ENCODE peak calls at places on chromosomes 16 and 17, in five cellular contexts. Q is A549, Y is K562, A is endothelial cell of umbilical vein, P is GM12878. R is an unnamed sample.

GRCh38 chr16:10480151-10480550 is 94.3 kb downstream of the ATF7IP2 start:
- DNase-seq in Q (no peak), Y (no peak), A (no peak), P (no peak), R (no peak)

GRCh38 chr16:87457724-87458423 is 35.0 kb downstream of the ZCCHC14 start:
- DNase-seq in Q (peak; percentile 36), Y (no peak), A (peak; percentile 80), P (peak; percentile 38), R (peak; percentile 51)

GRCh38 chr17:82022310-82022980 is at the start of gene CENPX:
- DNase-seq in Q (no peak), Y (no peak), A (no peak), P (no peak), R (no peak)

GRCh38 chr16:3458278-3458851 is 14.9 kb downstream of the NAA60 start:
- DNase-seq in Q (peak; percentile 22), Y (peak; percentile 39), A (peak; percentile 37), P (no peak), R (peak; percentile 41)

GRCh38 chr17:9220466-9221230 is 199.3 kb downstream of the NTN1 start:
- DNase-seq in Q (no peak), Y (no peak), A (no peak), P (no peak), R (no peak)

GRCh38 chr17:869567-870530 is 87.7 kb downstream of the MRM3 start:
- DNase-seq in Q (peak; percentile 56), Y (no peak), A (no peak), P (no peak), R (peak; percentile 49)

GRCh38 chr16:84593825-84594724 is 23.8 kb downstream of the COTL1 start:
- DNase-seq in Q (no peak), Y (peak; percentile 73), A (no peak), P (peak; percentile 99), R (peak; percentile 94)

GRCh38 chr16:23428351-23428750 is 24.6 kb downstream of the COG7 start:
- DNase-seq in Q (peak; percentile 21), Y (no peak), A (no peak), P (no peak), R (no peak)

GRCh38 chr17:39634384-39634871 is 2.5 kb upstream of the STARD3 start:
- DNase-seq in Q (peak; percentile 68), Y (peak; percentile 62), A (peak; percentile 47), P (no peak), R (peak; percentile 65)

GRCh38 chr17:17845046-17845775 is 8.4 kb upstream of the SREBF1 start:
- DNase-seq in Q (no peak), Y (no peak), A (no peak), P (no peak), R (no peak)

GRCh38 chr17:75270966-75271232 is at the start of gene MIF4GD:
- DNase-seq in Q (no peak), Y (no peak), A (no peak), P (no peak), R (no peak)

GRCh38 chr17:520447-521167 is 168.0 kb upstream of the RPH3AL start:
- DNase-seq in Q (no peak), Y (no peak), A (peak; percentile 74), P (no peak), R (peak; percentile 27)

GRCh38 chr17:9023389-9024210 is 2.3 kb downstream of the NTN1 start:
- DNase-seq in Q (no peak), Y (no peak), A (no peak), P (no peak), R (no peak)

GRCh38 chr17:62927083-62927482 is 39.0 kb upstream of the TANC2 start:
- DNase-seq in Q (no peak), Y (no peak), A (no peak), P (no peak), R (no peak)

GRCh38 chr16:10635367-10636021 is 55.1 kb upstream of the EMP2 start:
- DNase-seq in Q (no peak), Y (no peak), A (no peak), P (no peak), R (no peak)

GRCh38 chr16:19809121-19809635 is 75.5 kb downstream of the GPRC5B start:
- DNase-seq in Q (peak; percentile 26), Y (no peak), A (no peak), P (no peak), R (peak; percentile 81)

GRCh38 chr16:85607331-85607765 is 5.8 kb upstream of the GSE1 start:
- DNase-seq in Q (no peak), Y (peak; percentile 57), A (no peak), P (no peak), R (peak; percentile 41)

GRCh38 chr17:15957608-15958307 is 12.8 kb downstream of the ADORA2B start:
- DNase-seq in Q (no peak), Y (no peak), A (no peak), P (no peak), R (no peak)

GRCh38 chr17:79111097-79111496 is 36.5 kb downstream of the ENGASE start:
- DNase-seq in Q (no peak), Y (no peak), A (no peak), P (no peak), R (no peak)

GRCh38 chr17:29645516-29646051 is 22.9 kb upstream of the CORO6 start:
- DNase-seq in Q (no peak), Y (no peak), A (peak; percentile 46), P (no peak), R (peak; percentile 80)

GRCh38 chr17:17429222-17429621 is 47.6 kb upstream of the MED9 start:
- DNase-seq in Q (no peak), Y (no peak), A (no peak), P (no peak), R (no peak)

GRCh38 chr16:15051387-15051951 is 4.4 kb downstream of the NTAN1 start:
- DNase-seq in Q (no peak), Y (no peak), A (no peak), P (no peak), R (no peak)

GRCh38 chr16:50841081-50841886 is 99.4 kb downstream of the CYLD start:
- DNase-seq in Q (no peak), Y (peak; percentile 90), A (no peak), P (no peak), R (peak; percentile 47)

GRCh38 chr17:80948961-80949450 is 42.6 kb upstream of the CHMP6 start:
- DNase-seq in Q (no peak), Y (no peak), A (no peak), P (no peak), R (no peak)

GRCh38 chr16:73015612-73016487 is 32.1 kb downstream of the ZFHX3 start:
- DNase-seq in Q (peak; percentile 37), Y (no peak), A (no peak), P (peak; percentile 83), R (peak; percentile 74)

GRCh38 chr16:22946433-22946832 is 132.5 kb downstream of the HS3ST2 start:
- DNase-seq in Q (no peak), Y (no peak), A (no peak), P (no peak), R (no peak)

GRCh38 chr17:32590974-32591373 is 104.2 kb downstream of the CDK5R1 start:
- DNase-seq in Q (no peak), Y (no peak), A (no peak), P (no peak), R (no peak)

GRCh38 chr17:79834575-79835469 is 4.4 kb downstream of the CBX4 start:
- DNase-seq in Q (peak; percentile 61), Y (peak; percentile 53), A (no peak), P (no peak), R (peak; percentile 36)

GRCh38 chr16:57639172-57639571 is 10.7 kb downstream of the ADGRG1 start:
- DNase-seq in Q (no peak), Y (no peak), A (no peak), P (no peak), R (no peak)

GRCh38 chr17:68346448-68346847 is 55.2 kb downstream of the ARSG start:
- DNase-seq in Q (no peak), Y (no peak), A (no peak), P (peak; percentile 24), R (peak; percentile 99)

GRCh38 chr17:67441052-67441738 is 64.1 kb downstream of the PITPNC1 start:
- DNase-seq in Q (peak; percentile 85), Y (no peak), A (peak; percentile 64), P (no peak), R (peak; percentile 74)

GRCh38 chr16:1367486-1368174 is 15.9 kb downstream of the GNPTG start:
- DNase-seq in Q (no peak), Y (no peak), A (no peak), P (no peak), R (no peak)

GRCh38 chr17:31175237-31175636 is 80.5 kb downstream of the NF1 start:
- DNase-seq in Q (no peak), Y (no peak), A (no peak), P (no peak), R (no peak)

DNA sequence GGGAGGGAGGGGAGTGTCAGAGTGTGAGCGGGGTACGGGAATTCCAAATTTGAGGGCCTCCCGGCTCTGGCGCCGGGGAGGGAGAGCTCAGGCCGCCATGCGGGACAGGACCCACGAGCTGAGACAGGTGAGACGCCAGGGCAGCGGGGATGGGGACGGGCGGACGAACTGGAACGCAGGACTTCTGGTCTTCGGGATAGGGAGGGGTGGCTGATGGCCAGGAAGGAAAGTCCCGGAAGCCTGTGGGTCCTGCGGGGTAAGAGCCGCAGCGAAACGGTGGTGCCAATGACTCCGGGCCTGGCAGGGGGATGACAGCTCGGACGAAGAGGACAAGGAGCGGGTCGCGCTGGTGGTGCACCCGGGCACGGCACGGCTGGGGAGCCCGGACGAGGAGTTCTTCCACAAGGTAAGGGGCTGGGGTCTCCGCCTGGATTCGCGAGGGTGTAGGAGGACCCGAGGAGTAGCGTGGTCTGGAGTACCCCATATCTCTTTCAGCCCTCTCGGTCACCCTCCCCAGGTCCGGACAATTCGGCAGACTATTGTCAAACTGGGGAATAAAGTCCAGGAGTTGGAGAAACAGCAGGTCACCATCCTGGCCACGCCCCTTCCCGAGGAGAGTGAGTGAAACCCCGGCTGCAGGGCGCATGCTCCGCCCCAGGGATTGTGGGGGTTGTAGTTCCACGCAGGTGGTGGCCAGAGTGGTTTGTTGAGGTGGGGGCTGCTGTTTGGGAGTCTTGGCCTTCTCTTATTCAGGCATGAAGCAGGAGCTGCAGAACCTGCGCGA is 543 bp downstream of the STX4 start:
- DNase-seq in Q (peak; percentile 82), Y (peak; percentile 97), A (peak; percentile 82), P (peak; percentile 54), R (peak; percentile 78)
- TF ChIP-seq POLR2A in Q (no peak), Y (peak; percentile 23), A (peak; percentile 59), P (no peak), R (peak; percentile 20)

DNA sequence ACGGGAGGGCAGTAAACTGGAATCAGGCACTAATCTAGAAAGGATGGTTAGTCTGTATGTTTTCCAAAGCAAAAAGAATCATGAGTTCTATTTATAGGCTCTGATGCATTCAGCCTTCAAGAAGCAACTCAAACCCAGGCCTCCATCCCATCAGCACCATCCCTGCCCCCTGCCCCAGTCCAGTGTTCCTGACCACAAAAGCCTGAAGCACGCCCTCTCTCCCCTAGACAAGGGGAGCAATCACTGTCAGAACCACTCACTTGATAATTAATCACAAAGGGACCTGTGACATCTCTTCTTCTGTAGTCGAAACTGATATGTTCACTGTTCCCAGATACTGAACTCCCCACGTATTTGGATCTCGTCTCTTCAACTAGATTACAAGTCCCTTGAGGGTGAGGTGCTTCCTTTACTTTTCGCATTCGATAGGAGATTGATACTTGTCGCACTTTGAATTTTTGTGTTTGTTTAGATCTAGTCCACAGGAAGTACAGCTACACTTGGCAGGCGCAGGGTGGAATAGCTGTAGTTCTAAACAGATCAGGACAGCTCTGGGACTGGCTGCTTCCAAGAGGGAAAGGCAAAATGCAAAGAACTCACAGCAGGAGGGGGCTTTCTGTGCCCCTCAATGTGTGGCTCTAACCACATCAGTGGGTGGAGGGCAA is 36.4 kb upstream of the CCDC182 start:
- DNase-seq in Q (no peak), Y (no peak), A (peak; percentile 6), P (no peak), R (no peak)
- TF ChIP-seq MYC in Q (no peak), Y (no peak), A (no peak), P (no peak), R (no peak)

GRCh38 chr16:27289669-27290068 is 21.1 kb upstream of the NSMCE1 start:
- DNase-seq in Q (no peak), Y (no peak), A (no peak), P (no peak), R (no peak)
- TF ChIP-seq CTCF in Q (no peak), Y (no peak), A (no peak), P (no peak), R (no peak)

GRCh38 chr16:67841816-67842508 is at the start of gene THAP11:
- DNase-seq in Q (peak; percentile 96), Y (peak; percentile 91), A (peak; percentile 95), P (peak; percentile 79), R (peak; percentile 97)
- TF ChIP-seq POLR2A in Q (peak; percentile 56), Y (peak; percentile 87), A (peak; percentile 44), P (peak; percentile 58), R (peak; percentile 52)

R was measured in NB4.